ENCODE peak calls at places on chromosomes 4 and X, in nine cellular contexts. U is fibroblast of lung, Y is IMR-90, X is GM23338, K is ascending aorta, M is mesendoderm, C is GM23248, G is vagina, F is OCI-LY7. O is an unnamed sample.
A peak's percentile ranks its signal among the peaks of the same experiment; 100 is the strongest.

GRCh38 chr4:113550510-113550909 is 211.0 kb downstream of the CAMK2D start:
- DNase-seq in M (no peak), G (no peak), X (no peak), U (no peak), Y (no peak), K (no peak), C (no peak), F (no peak), O (no peak)

GRCh38 chr4:140374130-140374477 is 658 bp downstream of the SCOC start:
- DNase-seq in U (no peak), X (no peak), C (no peak), M (no peak), G (no peak), F (no peak), K (no peak), Y (no peak), O (no peak)

GRCh38 chrX:8749697-8750096 is 17.8 kb upstream of the ANOS1 start:
- DNase-seq in Y (no peak), G (no peak), K (no peak), U (no peak), C (no peak), M (no peak), X (no peak), F (no peak), O (no peak)

GRCh38 chrX:12304261-12304660 is 166.0 kb downstream of the FRMPD4 start:
- DNase-seq in G (no peak), Y (peak; percentile 30), K (no peak), F (peak; percentile 0), X (no peak), U (peak; percentile 19), C (peak; percentile 10), M (no peak), O (no peak)

GRCh38 chr4:41644288-41644914 is 104.1 kb downstream of the PHOX2B start:
- DNase-seq in U (peak; percentile 66), M (peak; percentile 95), C (peak; percentile 55), G (no peak), F (no peak), X (peak; percentile 90), K (no peak), Y (peak; percentile 16), O (no peak)

GRCh38 chr4:182898479-182898799 is 18.7 kb downstream of the DCTD start:
- DNase-seq in Y (no peak), U (no peak), F (no peak), X (no peak), M (no peak), K (no peak), G (no peak), C (no peak), O (no peak)

GRCh38 chr4:151691639-151692442 is 69.0 kb downstream of the GATB start:
- DNase-seq in G (no peak), Y (peak; percentile 37), F (no peak), X (no peak), M (no peak), C (no peak), K (no peak), U (no peak), O (no peak)

GRCh38 chr4:827209-828081 is 1.5 kb upstream of the CPLX1 start:
- DNase-seq in U (no peak), Y (no peak), F (no peak), C (no peak), K (no peak), M (no peak), G (no peak), X (peak; percentile 35), O (no peak)

GRCh38 chr4:25888781-25889180 is 25.2 kb upstream of the SMIM20 start:
- DNase-seq in U (no peak), K (no peak), Y (peak; percentile 39), X (no peak), F (no peak), C (peak; percentile 53), M (no peak), G (no peak), O (no peak)

GRCh38 chrX:143648705-143649104 is 12.8 kb upstream of the SLITRK4 start:
- DNase-seq in G (no peak), Y (no peak), U (no peak), M (peak; percentile 62), C (no peak), X (peak; percentile 56), F (peak; percentile 0), K (no peak), O (no peak)

GRCh38 chr4:61202100-61202637 is 2.0 kb downstream of the ADGRL3 start:
- DNase-seq in K (no peak), F (no peak), U (peak; percentile 18), Y (no peak), G (no peak), X (peak; percentile 61), C (no peak), M (peak; percentile 60), O (no peak)

GRCh38 chr4:122716825-122717448 is 15.6 kb upstream of the BBS12 start:
- DNase-seq in U (peak; percentile 75), C (peak; percentile 74), Y (peak; percentile 63), K (no peak), M (peak; percentile 73), G (no peak), X (peak; percentile 85), F (peak; percentile 62), O (peak; percentile 22)

DNA sequence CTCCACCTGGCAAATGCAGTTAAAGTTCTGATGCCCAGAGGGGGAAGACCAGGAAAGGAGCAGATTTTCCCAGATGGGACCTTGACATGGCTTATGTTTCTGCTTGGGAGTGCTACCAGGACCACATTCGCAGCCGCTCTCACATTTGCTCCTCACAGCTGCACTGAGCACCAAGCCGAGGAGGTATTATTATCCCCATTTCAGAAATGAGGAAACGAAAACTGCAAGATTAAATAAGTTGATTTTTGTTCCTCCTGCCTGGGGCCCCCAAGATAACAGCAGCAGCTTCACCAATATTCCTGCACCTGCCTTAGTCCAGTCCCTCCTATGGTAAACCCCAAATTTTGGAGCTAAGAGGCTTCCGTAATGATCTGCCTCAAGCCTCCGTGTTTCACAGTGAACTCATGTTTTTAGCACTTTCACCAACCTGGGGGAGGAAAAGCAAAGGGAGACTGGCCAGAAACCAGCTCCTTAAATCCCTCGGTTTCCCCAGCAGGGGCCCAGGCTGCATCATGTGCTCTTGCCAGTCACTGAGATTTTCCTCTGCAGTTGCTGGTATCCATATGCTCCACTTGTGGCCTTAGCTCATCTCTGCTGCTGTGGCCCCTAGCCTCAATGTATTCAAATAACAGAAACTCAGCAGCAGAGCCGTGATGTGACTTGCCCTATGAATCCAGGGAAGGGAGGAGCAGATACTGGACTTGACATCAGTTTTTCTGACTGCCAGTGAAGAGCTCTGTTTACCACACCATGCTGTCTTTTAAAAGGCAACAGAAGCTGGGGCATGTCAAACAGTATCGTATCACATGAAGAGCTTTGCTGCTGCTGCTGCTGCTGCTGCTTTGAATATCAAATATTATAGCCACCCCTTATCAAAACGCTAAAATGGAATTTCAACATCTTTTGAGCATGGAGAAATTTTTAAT is 95.5 kb upstream of the KLHL13 start:
- DNase-seq in M (no peak), Y (no peak), U (no peak), C (no peak), F (peak; percentile 57), K (no peak), G (no peak), X (no peak), O (no peak)
- H3K27ac ChIP-seq in M (no peak overlapping the region), Y (no peak overlapping the region), U (no peak overlapping the region), C (no peak overlapping the region), F (peak overlapping the region; percentile 65), K (no peak overlapping the region), G (no peak overlapping the region), X (no peak overlapping the region), O (no peak overlapping the region)

GRCh38 chr4:95511477-95511876 is 37.3 kb downstream of the UNC5C start:
- DNase-seq in G (no peak), X (no peak), K (no peak), Y (no peak), C (no peak), F (no peak), M (no peak), U (no peak), O (no peak)
- H3K27ac ChIP-seq in G (no peak overlapping the region), X (no peak overlapping the region), K (no peak overlapping the region), Y (no peak overlapping the region), C (no peak overlapping the region), F (no peak overlapping the region), M (no peak overlapping the region), U (no peak overlapping the region), O (no peak overlapping the region)

DNA sequence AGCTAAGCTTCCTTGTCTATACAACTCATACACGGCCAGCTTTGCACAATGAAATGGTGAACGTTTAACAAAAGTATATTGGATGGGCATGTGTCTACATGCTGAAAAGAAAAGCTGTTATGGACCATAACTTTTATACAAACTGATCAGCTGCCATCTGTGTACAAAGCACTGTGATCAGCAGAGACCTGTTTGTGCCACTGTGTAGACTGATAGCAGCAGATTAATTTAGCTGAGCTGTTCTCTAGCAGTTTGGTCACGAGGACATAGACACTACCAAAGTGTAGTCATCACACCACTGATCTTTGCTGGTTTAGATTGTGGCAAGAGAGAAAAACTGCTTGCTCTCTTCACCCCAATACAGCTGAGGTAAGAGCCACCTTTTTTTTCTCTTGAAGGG is 124.5 kb downstream of the RAPGEF2 start:
- DNase-seq in F (no peak), G (no peak), C (peak; percentile 17), X (no peak), M (peak; percentile 38), Y (peak; percentile 39), U (no peak), K (no peak), O (no peak)
- H3K27ac ChIP-seq in F (no peak overlapping the region), G (peak overlapping the region; percentile 3), C (peak overlapping the region; percentile 54), X (peak overlapping the region; percentile 72), M (no peak overlapping the region), Y (peak overlapping the region; percentile 47), U (peak overlapping the region; percentile 86), K (peak overlapping the region; percentile 54), O (peak overlapping the region; percentile 76)

GRCh38 chr4:128527356-128527755 is 239.7 kb upstream of the PGRMC2 start:
- DNase-seq in C (peak; percentile 33), Y (no peak), X (no peak), G (no peak), F (no peak), K (no peak), U (no peak), M (no peak), O (no peak)

GRCh38 chr4:128525939-128526630 is 238.5 kb upstream of the PGRMC2 start:
- DNase-seq in G (no peak), C (peak; percentile 71), F (no peak), K (no peak), U (peak; percentile 84), X (no peak), M (peak; percentile 57), Y (peak; percentile 78), O (peak; percentile 62)

GRCh38 chr4:128525387-128525786 is 237.8 kb upstream of the PGRMC2 start:
- DNase-seq in K (no peak), U (no peak), X (no peak), G (no peak), Y (peak; percentile 49), C (peak; percentile 91), F (no peak), M (no peak), O (peak; percentile 29)

GRCh38 chr4:128521634-128522253 is 234.1 kb upstream of the PGRMC2 start:
- DNase-seq in M (peak; percentile 89), G (no peak), K (no peak), X (no peak), C (peak; percentile 50), U (peak; percentile 41), Y (peak; percentile 59), F (no peak), O (no peak)

DNA sequence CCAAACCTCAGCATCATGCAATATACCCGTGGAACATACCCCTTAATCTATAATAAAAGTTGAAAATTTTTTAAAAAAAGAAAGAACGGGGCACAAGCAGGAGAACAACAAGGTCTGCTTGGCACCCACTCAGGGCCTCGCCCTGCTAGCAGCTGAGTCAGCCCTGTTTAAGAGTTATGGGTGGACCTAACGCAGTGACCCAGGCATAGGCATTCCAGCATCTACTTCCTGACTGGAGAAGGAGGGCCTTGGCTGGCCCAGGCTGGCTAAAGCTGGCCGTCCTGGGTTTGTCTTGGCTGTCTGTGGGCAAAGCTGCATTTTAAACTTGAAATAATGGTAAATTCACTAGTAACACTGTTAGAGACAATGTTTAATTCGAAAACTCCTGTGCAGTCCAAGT is 236.7 kb upstream of the PGRMC2 start:
- DNase-seq in G (no peak), F (no peak), U (peak; percentile 89), X (no peak), C (peak; percentile 96), M (no peak), Y (peak; percentile 65), K (peak; percentile 60), O (peak; percentile 69)
- H3K27ac ChIP-seq in G (peak overlapping the region; percentile 66), F (no peak overlapping the region), U (peak overlapping the region; percentile 65), X (no peak overlapping the region), C (peak overlapping the region; percentile 97), M (no peak overlapping the region), Y (peak overlapping the region; percentile 34), K (peak overlapping the region; percentile 89), O (peak overlapping the region; percentile 81)